ENCODE peak calls at places on chromosomes 13 and 19, in four cellular contexts. One of them, this sample, is unnamed.

GRCh38 chr19:16851031-16851712 is 22.0 kb downstream of the SIN3B start:
- DNase-seq in Peyer's patch: no peak
- DNase-seq in ovary: no peak
- DNase-seq in tibial nerve: no peak
- DNase-seq in this sample: peak

GRCh38 chr19:39402417-39403297 is 4.0 kb upstream of the ZFP36 start:
- DNase-seq in Peyer's patch: peak
- DNase-seq in ovary: peak
- DNase-seq in tibial nerve: peak
- DNase-seq in this sample: peak

GRCh38 chr19:41709951-41710645 is 1.7 kb downstream of the CEACAM5 start:
- DNase-seq in Peyer's patch: peak
- DNase-seq in ovary: no peak
- DNase-seq in tibial nerve: no peak
- DNase-seq in this sample: no peak

GRCh38 chr19:13428352-13428751 is 77.9 kb downstream of the CACNA1A start:
- DNase-seq in Peyer's patch: no peak
- DNase-seq in ovary: no peak
- DNase-seq in tibial nerve: no peak
- DNase-seq in this sample: peak

GRCh38 chr13:102236341-102236740 is 165.5 kb downstream of the FGF14 start:
- DNase-seq in Peyer's patch: no peak
- DNase-seq in ovary: no peak
- DNase-seq in tibial nerve: no peak
- DNase-seq in this sample: no peak

GRCh38 chr19:55259540-55260210 is 858 bp upstream of the PPP6R1 start:
- DNase-seq in Peyer's patch: peak
- DNase-seq in ovary: peak
- DNase-seq in tibial nerve: peak
- DNase-seq in this sample: no peak

GRCh38 chr13:19069684-19070397 is 111.8 kb downstream of the TUBA3C start:
- DNase-seq in Peyer's patch: no peak
- DNase-seq in ovary: no peak
- DNase-seq in tibial nerve: no peak
- DNase-seq in this sample: no peak

GRCh38 chr19:18946918-18947317 is 5.9 kb upstream of the HOMER3 start:
- DNase-seq in Peyer's patch: peak
- DNase-seq in ovary: no peak
- DNase-seq in tibial nerve: no peak
- DNase-seq in this sample: no peak

GRCh38 chr19:45402469-45403070 is 2.3 kb downstream of the PPP1R13L start:
- DNase-seq in Peyer's patch: peak
- DNase-seq in ovary: peak
- DNase-seq in tibial nerve: no peak
- DNase-seq in this sample: no peak

GRCh38 chr13:88063741-88064140 is 392.6 kb downstream of the SLITRK5 start:
- DNase-seq in Peyer's patch: no peak
- DNase-seq in ovary: no peak
- DNase-seq in tibial nerve: no peak
- DNase-seq in this sample: no peak

GRCh38 chr19:43362179-43362578 is 8.7 kb downstream of the CD177 start:
- DNase-seq in Peyer's patch: no peak
- DNase-seq in ovary: no peak
- DNase-seq in tibial nerve: no peak
- DNase-seq in this sample: no peak

GRCh38 chr13:67466569-67466968 is 236.4 kb upstream of the PCDH9 start:
- DNase-seq in Peyer's patch: no peak
- DNase-seq in ovary: no peak
- DNase-seq in tibial nerve: no peak
- DNase-seq in this sample: no peak

GRCh38 chr19:55440411-55441105 is 2.5 kb downstream of the SHISA7 start:
- DNase-seq in Peyer's patch: no peak
- DNase-seq in ovary: no peak
- DNase-seq in tibial nerve: no peak
- DNase-seq in this sample: no peak

GRCh38 chr13:49454388-49455015 is 10.4 kb downstream of the SETDB2 start:
- DNase-seq in Peyer's patch: no peak
- DNase-seq in ovary: no peak
- DNase-seq in tibial nerve: no peak
- DNase-seq in this sample: no peak

GRCh38 chr13:72970956-72971355 is 87.8 kb upstream of the KLF5 start:
- DNase-seq in Peyer's patch: no peak
- DNase-seq in ovary: no peak
- DNase-seq in tibial nerve: no peak
- DNase-seq in this sample: no peak

GRCh38 chr19:14595558-14595957 is 12.7 kb downstream of the CLEC17A start:
- DNase-seq in Peyer's patch: no peak
- DNase-seq in ovary: no peak
- DNase-seq in tibial nerve: no peak
- DNase-seq in this sample: no peak
- TF ChIP-seq POLR2A in Peyer's patch: no peak
- TF ChIP-seq POLR2A in ovary: no peak
- TF ChIP-seq POLR2A in tibial nerve: no peak
- TF ChIP-seq POLR2A in this sample: no peak

DNA sequence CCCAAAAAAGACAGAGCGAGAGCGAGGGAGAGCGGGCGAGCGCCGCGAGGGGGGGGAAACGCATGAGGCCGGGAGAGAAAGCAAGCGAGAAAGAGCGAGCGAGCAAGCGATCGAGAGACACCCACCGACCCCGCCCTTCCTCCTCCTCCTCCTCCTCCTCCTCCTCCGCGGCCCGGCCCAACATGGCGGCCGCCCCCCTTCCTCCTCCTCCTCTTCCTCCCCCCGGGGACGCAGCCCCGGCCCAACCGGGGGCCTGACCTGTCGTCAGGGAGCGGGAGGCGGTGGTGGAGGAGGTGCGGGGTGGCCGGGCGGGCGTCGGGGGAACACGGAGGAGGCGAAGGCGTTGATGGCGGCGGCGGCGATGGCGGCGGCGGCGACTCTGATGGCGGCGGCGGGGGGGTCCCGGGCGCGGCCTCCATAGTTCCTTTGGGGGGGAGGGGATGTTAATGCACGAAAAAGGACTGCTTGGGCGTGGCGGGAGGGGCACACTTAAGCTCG is 1.4 kb downstream of the ZC3H4 start:
- DNase-seq in Peyer's patch: peak
- DNase-seq in ovary: peak
- DNase-seq in tibial nerve: peak
- DNase-seq in this sample: peak
- TF ChIP-seq POLR2A in Peyer's patch: peak
- TF ChIP-seq POLR2A in ovary: peak
- TF ChIP-seq POLR2A in tibial nerve: no peak
- TF ChIP-seq POLR2A in this sample: peak

GRCh38 chr13:25347156-25347555 is 24.6 kb upstream of the ATP8A2 start:
- DNase-seq in Peyer's patch: no peak
- DNase-seq in ovary: no peak
- DNase-seq in tibial nerve: no peak
- DNase-seq in this sample: no peak

DNA sequence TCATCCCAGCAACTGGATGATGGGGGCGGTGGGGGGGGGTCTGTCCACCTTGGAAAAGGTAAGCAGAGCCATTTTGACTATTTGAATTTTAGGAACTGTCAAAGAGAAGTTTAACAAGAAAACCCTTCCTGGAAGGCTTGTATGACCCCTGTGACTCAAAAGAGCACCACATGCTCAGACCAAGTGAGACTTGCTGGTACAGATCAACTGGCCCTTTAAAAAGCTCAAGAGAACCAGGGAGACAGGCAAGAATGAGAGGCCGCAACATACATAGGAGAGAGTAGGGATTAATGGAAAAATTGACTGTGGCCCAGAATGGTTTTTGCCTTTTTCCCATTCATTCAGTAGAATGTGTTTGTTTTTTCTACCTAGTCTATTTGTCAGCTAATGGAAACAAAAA is 26.2 kb upstream of the ATP8A2 start:
- DNase-seq in Peyer's patch: no peak
- DNase-seq in ovary: no peak
- DNase-seq in tibial nerve: no peak
- DNase-seq in this sample: no peak
- TF ChIP-seq POLR2A in Peyer's patch: no peak
- TF ChIP-seq POLR2A in ovary: no peak
- TF ChIP-seq POLR2A in tibial nerve: no peak
- TF ChIP-seq POLR2A in this sample: no peak

GRCh38 chr13:113979791-113980471 is 6.1 kb upstream of the C13orf46 start:
- DNase-seq in Peyer's patch: peak
- DNase-seq in ovary: peak
- DNase-seq in tibial nerve: no peak
- DNase-seq in this sample: no peak
- TF ChIP-seq POLR2A in Peyer's patch: no peak
- TF ChIP-seq POLR2A in ovary: no peak
- TF ChIP-seq POLR2A in tibial nerve: no peak
- TF ChIP-seq POLR2A in this sample: no peak

GRCh38 chr19:2811735-2812413 is 7.8 kb upstream of the ZNF554 start:
- DNase-seq in Peyer's patch: peak
- DNase-seq in ovary: no peak
- DNase-seq in tibial nerve: no peak
- DNase-seq in this sample: no peak

GRCh38 chr19:2809387-2810140 is 10.1 kb upstream of the ZNF554 start:
- DNase-seq in Peyer's patch: no peak
- DNase-seq in ovary: no peak
- DNase-seq in tibial nerve: no peak
- DNase-seq in this sample: no peak

GRCh38 chr19:2810141-2811091 is 9.3 kb upstream of the ZNF554 start:
- DNase-seq in Peyer's patch: no peak
- DNase-seq in ovary: no peak
- DNase-seq in tibial nerve: no peak
- DNase-seq in this sample: no peak

GRCh38 chr19:2812414-2813234 is 7.0 kb upstream of the ZNF554 start:
- DNase-seq in Peyer's patch: no peak
- DNase-seq in ovary: no peak
- DNase-seq in tibial nerve: no peak
- DNase-seq in this sample: no peak

DNA sequence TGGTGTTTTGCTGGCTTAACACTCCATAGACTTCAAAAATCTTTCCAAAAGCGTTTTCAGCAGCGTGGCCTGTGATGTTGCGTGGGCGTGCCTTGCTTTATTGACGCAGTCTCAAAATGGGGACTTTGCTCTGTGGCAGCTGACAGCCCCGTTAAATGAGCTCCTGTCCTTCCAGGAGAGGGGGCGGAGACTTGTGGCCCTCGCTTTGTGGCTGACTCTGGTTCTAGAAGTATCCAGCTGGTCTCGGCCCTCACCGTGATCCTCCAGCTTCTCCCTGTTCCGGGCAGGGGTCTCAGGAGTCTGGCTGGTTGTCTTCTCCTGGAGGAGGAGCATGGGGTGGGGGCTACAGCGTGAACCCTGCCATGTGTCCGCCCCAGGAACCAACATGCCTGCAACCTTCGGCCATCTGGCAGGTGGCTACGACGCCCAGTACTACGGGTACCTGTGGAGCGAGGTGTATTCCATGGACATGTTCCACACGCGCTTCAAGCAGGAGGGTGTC is 8.4 kb upstream of the ZNF554 start:
- DNase-seq in Peyer's patch: peak
- DNase-seq in ovary: no peak
- DNase-seq in tibial nerve: no peak
- DNase-seq in this sample: no peak
- TF ChIP-seq POLR2A in Peyer's patch: no peak
- TF ChIP-seq POLR2A in ovary: no peak
- TF ChIP-seq POLR2A in tibial nerve: no peak
- TF ChIP-seq POLR2A in this sample: no peak

DNA sequence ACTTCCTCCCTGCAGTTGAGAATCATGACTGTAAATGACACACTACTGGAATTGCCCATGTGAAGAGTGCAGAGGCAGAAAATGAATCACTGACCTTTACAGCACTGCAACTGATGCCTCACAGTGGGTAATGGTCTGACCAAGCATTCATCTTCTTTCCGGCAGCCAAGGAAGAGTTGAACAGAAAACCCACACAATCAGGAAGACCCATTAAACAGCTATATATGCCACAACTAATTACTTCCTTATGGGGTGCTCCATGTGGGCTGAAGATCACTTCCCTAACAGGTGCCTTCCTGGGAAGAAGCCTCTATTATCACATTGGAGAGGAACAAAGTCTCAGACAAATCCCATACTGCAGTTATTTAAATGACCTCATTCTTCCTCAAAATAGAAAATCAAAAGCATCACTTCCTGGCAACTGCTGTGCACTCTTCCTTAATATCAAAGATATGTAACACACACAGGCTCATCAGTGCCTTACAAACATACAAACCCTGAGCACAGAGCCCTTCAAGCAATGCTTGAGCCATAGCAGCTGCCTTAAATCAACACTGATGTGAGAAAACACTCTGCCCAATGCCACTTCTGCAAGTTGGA is 45.8 kb downstream of the RUBCNL start:
- DNase-seq in Peyer's patch: no peak
- DNase-seq in ovary: no peak
- DNase-seq in tibial nerve: no peak
- DNase-seq in this sample: peak
- TF ChIP-seq POLR2A in Peyer's patch: no peak
- TF ChIP-seq POLR2A in ovary: no peak
- TF ChIP-seq POLR2A in tibial nerve: no peak
- TF ChIP-seq POLR2A in this sample: no peak

DNA sequence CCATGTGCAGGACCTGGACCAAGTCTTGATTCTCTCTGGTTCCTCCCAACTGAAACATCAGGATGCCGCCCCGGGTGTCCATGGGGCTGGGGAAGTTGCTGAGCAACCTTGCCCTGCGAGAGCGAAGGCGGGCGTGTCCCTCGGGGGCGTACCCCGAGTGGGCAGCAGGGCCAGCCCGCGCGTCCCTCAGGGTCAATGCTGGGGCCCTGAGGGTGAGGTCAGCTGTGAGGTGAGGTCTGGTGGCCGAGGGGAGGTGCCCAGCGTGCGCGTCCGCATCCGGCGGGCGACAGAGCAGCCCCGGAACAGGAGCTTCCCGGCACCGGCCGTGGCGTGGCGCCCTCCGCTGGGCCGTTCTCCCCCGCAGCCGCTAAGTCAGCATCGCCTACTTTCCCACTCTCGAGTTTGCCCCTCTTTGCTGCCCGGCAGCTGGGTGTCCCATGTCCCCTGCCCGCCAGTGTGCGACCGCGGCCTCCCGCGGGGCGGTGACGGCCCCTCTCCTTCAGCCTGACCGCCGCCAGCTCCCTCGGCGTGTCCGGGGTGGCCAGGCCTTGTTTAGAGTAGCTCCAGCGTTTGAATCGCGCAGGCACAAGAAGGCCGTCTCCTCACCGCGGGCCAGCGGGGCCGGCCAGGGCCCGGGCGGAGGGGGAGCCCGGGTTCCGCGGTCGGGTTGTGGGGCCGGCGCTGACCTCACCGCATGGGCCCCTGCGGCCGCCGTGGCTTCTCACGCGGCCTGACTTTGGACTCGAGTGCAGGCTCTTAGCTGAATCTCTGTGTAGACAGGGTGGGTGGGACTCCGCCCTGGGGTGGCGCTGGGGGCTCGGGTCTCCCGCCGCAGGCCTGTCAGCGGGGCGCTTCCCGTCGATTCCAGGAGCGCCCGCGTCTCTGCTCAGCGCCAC is 33.0 kb downstream of the GJA3 start:
- DNase-seq in Peyer's patch: peak
- DNase-seq in ovary: peak
- DNase-seq in tibial nerve: no peak
- DNase-seq in this sample: no peak
- TF ChIP-seq POLR2A in Peyer's patch: no peak
- TF ChIP-seq POLR2A in ovary: no peak
- TF ChIP-seq POLR2A in tibial nerve: no peak
- TF ChIP-seq POLR2A in this sample: no peak

GRCh38 chr13:42041017-42041683 is 7.3 kb upstream of the DGKH start:
- DNase-seq in Peyer's patch: peak
- DNase-seq in ovary: peak
- DNase-seq in tibial nerve: no peak
- DNase-seq in this sample: peak
- TF ChIP-seq POLR2A in Peyer's patch: no peak
- TF ChIP-seq POLR2A in ovary: no peak
- TF ChIP-seq POLR2A in tibial nerve: no peak
- TF ChIP-seq POLR2A in this sample: no peak

This sample was measured in H54.